ENCODE peak calls at places on chromosomes 7 and 10, in four cellular contexts. S is CD8-positive, alpha-beta T cell; N is hepatocyte; C is neuronal stem cell. F is an unnamed sample.

GRCh38 chr7:91798425-91798824 is 82.1 kb downstream of the MTERF1 start:
- DNase-seq in N (no peak), C (no peak), S (no peak), F (no peak)

GRCh38 chr7:72405389-72405788 is 6.7 kb downstream of the CALN1 start:
- DNase-seq in C (no peak), S (no peak), N (peak), F (no peak)

GRCh38 chr10:71492871-71493270 is 96.2 kb downstream of the CDH23 start:
- DNase-seq in N (no peak), C (no peak), S (no peak), F (no peak)

GRCh38 chr10:20839141-20839540 is 58.0 kb downstream of the NEBL start:
- DNase-seq in C (no peak), S (no peak), N (no peak), F (no peak)

GRCh38 chr10:33114451-33114944 is 156.5 kb upstream of the ITGB1 start:
- DNase-seq in N (no peak), C (no peak), S (no peak), F (no peak)

GRCh38 chr10:14184841-14185500 is 145.8 kb downstream of the FRMD4A start:
- DNase-seq in N (no peak), S (peak), C (peak), F (no peak)

GRCh38 chr7:134022512-134022911 is 104.6 kb upstream of the LRGUK start:
- DNase-seq in C (no peak), S (no peak), N (no peak), F (no peak)

GRCh38 chr10:75469018-75469616 is 37.7 kb downstream of the LRMDA start:
- DNase-seq in N (peak), C (no peak), S (no peak), F (peak)

GRCh38 chr10:3549118-3549517 is 235.9 kb downstream of the KLF6 start:
- DNase-seq in S (no peak), N (no peak), C (no peak), F (no peak)

GRCh38 chr7:76333388-76334101 is 25.2 kb downstream of the YWHAG start:
- DNase-seq in S (no peak), C (no peak), N (no peak), F (peak)

GRCh38 chr10:75355706-75356105 is 45.9 kb downstream of the ZNF503 start:
- DNase-seq in C (no peak), N (no peak), S (no peak), F (peak)

GRCh38 chr7:131338173-131338572 is 10.5 kb downstream of the MKLN1 start:
- DNase-seq in C (no peak), N (no peak), S (no peak), F (no peak)

GRCh38 chr7:2760098-2760889 is 72.3 kb downstream of the AMZ1 start:
- DNase-seq in N (peak), C (peak), S (peak), F (no peak)

GRCh38 chr10:69220041-69220451 is at the start of gene HKDC1:
- DNase-seq in C (no peak), N (peak), S (no peak), F (no peak)

GRCh38 chr10:124993728-124994451 is 52.0 kb downstream of the ZRANB1 start:
- DNase-seq in C (no peak), N (no peak), S (no peak), F (peak)

GRCh38 chr10:59435707-59436106 is 73.4 kb upstream of the FAM13C start:
- DNase-seq in S (no peak), C (peak), N (no peak), F (no peak)

GRCh38 chr7:155762639-155763038 is 49.6 kb downstream of the SHH start:
- DNase-seq in S (no peak), N (no peak), C (no peak), F (no peak)

DNA sequence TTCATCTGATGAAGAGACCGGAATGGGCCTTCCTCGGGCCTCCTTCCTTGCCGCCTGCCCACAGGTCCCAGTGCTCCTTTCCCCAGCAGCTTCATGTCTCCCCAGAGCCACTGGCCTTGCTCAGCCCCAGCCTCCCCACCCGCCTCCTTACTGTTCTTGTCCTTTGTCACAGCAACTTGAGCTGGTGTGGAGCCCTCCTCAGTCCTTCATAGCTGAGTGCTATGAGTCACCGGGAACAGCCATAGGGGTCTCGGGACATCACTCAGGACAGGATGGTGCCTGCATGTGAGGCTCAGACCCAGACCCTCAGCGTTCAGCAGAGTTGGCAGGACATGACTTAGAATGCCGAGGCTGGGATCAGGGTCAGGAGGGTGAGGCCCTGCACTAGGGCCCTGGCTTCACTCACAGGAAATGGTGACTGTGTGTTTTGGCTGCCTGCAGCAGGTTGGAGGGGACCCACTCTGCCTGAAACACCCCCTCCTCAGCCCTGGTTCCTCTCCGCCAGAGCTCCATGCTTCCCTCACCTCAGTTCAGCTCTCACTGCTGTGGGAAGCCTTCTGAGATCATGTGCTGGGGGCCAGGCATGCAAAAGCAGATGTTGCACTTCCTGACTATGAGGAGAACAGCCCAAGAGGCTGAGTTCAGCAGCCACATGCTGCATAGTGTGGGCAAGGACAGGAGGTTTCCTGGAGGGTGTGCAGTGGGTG is 40.7 kb upstream of the GJD4 start:
- DNase-seq in N (no peak), S (no peak), C (no peak), F (peak)
- H3K27ac ChIP-seq in N (no peak), S (no peak), C (no peak), F (no peak)

GRCh38 chr10:4678023-4678950 is 147.7 kb upstream of the AKR1E2 start:
- DNase-seq in C (no peak), N (peak), S (no peak), F (no peak)
- H3K27ac ChIP-seq in C (no peak), N (peak), S (no peak), F (peak)

GRCh38 chr10:24744966-24745365 is 21.3 kb upstream of the ARHGAP21 start:
- DNase-seq in S (no peak), N (no peak), C (no peak), F (no peak)
- H3K27ac ChIP-seq in S (no peak), N (no peak), C (no peak), F (no peak)

DNA sequence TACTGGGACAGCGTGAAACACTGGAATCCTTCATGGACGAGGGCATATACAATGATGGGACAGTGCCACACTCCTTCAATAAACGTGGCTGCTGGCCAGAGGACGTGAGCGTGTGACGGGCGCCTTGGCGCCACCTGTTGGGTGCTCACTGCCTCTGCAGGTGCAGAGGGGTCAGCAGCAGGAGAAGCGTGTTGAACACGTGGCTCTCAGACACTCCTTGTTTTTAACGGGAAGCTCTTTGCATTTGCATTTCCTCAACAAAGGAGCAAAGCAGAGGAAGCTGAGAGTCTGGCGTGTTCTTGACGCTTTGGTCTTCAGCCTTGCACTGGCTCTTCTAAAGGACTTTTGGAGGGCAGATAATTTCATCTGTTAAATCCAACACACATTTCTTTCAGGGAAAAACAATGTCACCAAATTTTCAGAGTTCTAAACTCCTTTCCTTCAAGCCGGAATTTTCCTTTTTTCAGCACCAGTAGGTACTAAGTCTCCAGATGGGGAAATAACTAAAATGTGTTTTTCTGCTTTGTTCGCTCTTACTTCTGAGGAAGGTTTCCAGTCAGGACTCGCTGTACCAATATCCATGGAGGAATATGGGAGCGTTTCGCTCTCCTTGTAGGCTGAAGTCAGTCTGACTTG is 2.9 kb upstream of the GET4 start:
- DNase-seq in C (peak), N (peak), S (peak), F (peak)
- H3K27ac ChIP-seq in C (no peak), N (peak), S (no peak), F (peak)

DNA sequence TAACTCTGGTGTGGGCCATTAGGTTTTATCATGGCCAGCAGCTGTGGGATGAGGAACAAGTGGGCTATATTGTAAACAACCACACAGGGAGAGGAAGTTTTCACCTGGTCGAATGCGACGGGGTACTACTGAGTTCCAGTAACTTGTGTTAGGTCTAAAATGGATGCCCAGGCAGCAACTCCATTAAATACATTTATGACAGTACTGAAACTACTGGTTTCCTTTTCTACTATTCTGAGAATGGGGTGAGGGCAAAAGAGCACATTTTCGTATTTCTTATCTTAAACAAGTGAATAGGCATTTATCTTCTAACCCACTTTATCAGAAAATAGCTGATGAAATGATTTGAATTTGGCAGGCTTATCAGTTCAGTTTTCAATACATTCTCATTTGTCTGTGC is 109.7 kb downstream of the C1GALT1 start:
- DNase-seq in N (no peak), C (no peak), S (no peak), F (no peak)
- H3K27ac ChIP-seq in N (no peak), C (no peak), S (no peak), F (no peak)

GRCh38 chr7:24024689-24025088 is 259.3 kb upstream of the NPY start:
- DNase-seq in N (no peak), C (no peak), S (no peak), F (no peak)
- H3K27ac ChIP-seq in N (no peak), C (no peak), S (no peak), F (no peak)

GRCh38 chr10:119374236-119374635 is 166.9 kb downstream of the GRK5 start:
- DNase-seq in C (no peak), N (no peak), S (no peak), F (no peak)

GRCh38 chr10:119370972-119371703 is 163.8 kb downstream of the GRK5 start:
- DNase-seq in N (no peak), C (no peak), S (no peak), F (peak)

GRCh38 chr10:119368991-119369869 is 161.9 kb downstream of the GRK5 start:
- DNase-seq in C (no peak), N (no peak), S (no peak), F (no peak)

GRCh38 chr10:119370046-119370770 is 162.8 kb downstream of the GRK5 start:
- DNase-seq in C (no peak), S (no peak), N (peak), F (no peak)

DNA sequence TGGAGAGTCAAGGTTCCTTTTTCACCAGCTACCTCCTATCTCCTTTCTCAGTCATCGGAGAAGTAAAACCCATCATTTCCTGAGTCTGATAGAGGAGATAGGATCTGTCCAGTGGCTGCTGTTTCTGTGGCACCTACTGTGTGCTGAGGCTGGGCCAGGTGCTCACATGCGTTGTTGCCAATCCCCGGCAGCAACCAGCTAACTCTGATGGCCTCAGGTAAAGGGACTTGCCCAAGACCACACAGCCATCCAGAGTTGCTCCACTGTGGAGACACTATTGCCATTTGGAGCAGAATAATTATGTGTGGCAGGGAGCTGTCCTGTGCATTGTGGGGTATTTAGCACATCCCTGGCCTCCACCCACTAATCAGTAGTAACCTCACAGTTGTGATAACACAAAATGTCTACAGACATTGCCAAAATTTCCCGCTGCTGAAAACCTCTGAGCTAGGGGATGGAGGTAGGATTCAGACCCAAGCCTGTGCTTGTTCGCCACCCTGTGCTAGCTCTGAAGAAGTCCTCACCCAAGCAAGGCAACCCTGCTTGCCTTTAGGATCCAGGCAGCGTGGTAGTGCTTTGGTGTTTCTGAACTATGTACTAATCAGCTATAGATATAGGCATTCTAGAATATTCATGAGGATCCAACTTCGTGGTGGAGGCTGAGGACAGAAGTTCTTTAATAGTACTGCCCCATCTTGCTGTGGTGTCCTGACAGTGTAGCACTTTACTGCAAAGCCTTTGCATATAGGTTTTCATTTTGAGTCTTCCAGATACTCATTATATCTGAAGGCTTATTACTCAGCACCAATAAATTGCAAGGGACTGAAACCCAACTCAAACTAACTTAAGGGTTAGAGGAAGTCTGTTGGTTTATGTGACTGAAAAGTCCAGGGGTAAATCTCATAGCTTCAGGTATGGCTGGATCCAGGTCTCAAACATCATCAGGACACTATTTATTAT is 164.6 kb downstream of the GRK5 start:
- DNase-seq in N (no peak), S (no peak), C (no peak), F (no peak)
- H3K27ac ChIP-seq in N (peak), S (no peak), C (no peak), F (peak)

DNA sequence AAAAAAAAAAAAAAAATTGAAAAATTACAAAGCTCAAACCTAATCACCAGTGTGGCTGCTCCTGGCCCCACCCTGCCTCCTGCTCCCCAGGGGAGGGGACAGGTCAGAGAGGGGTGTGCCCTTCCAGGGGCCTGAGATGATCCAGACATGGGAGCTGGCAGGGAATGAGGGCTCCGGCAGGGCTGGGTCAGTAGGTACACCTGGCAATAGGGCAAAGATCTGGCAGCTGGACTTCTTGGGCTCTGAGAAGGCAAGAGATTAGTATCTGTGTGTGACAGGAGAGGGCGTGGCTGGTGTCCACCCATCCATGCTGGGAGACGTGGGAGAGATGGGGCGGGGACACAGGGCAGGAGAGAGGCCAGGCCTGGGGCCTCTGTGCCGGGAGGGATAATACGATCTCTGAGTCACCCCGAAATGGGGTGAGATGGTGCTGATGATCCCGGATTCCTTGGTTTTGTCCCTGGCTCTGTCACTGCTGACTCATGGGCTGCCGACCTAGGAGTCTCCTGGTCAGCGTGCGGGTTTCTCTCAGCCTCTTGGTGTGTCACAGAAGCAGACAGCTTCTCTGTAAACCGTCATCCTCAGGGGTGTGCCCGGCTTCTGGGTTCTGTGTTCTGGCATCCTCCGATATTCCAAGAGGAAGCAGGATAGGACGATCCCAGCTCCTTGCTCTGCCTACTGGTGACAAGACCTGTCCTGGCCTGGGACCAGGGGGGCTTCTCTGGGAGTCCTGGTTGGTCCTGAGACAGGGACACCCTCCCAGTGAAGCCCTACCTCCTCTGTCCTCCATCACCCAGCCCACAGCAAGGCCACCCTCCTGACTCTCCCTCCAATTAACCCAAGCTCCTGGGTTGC is 8.2 kb upstream of the CLDN4 start:
- DNase-seq in C (no peak), N (peak), S (no peak), F (no peak)
- H3K27ac ChIP-seq in C (peak), N (peak), S (no peak), F (no peak)

DNA sequence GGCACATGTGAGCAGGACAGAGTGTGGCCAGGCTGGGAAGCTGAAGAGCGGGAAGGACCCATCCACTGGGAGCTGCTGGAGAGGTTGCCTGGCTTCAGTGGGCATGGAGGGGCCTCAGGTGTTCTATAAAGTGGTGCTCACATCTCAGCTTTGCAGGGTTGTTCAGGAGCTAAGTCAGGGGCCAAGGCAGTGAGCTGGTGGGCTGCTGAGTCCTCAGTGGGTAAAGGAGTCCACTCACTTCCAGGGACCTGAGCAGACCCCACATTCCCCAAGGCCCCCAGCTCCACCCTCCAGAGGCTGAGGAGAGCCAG is 28.8 kb upstream of the C10orf53 start:
- DNase-seq in S (no peak), N (no peak), C (no peak), F (peak)
- H3K27ac ChIP-seq in S (no peak), N (no peak), C (no peak), F (no peak)

DNA sequence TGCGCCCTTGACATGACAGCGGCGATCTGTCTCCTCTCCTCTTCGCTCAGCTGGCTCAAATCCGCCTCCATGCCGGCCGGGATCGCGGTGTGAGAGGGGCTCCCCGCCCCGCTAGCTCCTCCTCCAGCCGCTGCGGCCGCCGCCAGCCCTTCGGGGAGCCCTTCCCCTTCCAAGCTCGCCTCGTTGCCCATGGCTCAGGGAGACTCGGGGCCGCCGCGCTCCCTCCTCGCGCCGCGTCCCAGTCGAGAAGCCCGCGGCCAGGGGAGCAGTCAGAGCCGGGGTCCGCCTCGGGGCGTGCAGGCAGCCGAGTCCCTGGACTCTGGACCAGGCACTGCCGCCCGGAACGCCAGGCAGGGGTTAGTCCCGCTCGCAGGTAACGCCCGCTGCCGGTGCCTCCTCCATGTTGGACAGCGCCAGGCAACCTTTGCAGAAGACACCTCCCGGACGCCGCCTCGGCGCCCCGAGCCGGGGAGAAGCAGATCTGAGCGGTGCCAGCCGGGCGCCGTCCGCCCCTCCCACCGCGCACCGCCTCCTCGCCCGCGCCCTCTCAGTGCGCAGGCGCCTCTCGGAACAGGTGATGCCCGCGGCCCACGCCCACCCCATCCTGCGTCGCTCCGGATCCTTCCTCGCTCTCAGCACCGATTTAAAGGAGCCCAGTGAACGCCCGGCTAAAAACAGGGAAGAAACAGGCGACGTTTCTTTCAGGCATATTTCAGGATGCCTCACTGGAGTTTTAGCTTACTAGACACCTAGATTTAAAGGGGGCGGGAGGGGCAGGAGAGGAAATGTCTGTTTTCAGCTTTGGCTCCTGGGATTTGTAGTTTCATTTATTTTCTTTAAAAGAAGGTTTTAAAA is at the start of gene PCLO:
- DNase-seq in N (peak), S (peak), C (peak), F (peak)
- H3K27ac ChIP-seq in N (peak), S (no peak), C (peak), F (no peak)

F was measured in coronary artery.